ENCODE peak calls at places on chromosomes 6 and 20, in four cellular contexts. Y is activated gamma-delta T cell treated with Interleukin-2 at 50 U/mL for 16 hours, E is adrenal gland, F is GM04504. N is an unnamed sample.

GRCh38 chr6:42038811-42039408 is 11.4 kb upstream of the TAF8 start:
- DNase-seq in Y (no peak), E (no peak), F (no peak), N (no peak)

GRCh38 chr20:31720486-31721407 is 1.9 kb downstream of the BCL2L1 start:
- DNase-seq in Y (peak), E (no peak), F (no peak), N (no peak)

GRCh38 chr6:11043552-11043960 is 549 bp downstream of the ELOVL2 start:
- DNase-seq in Y (no peak), E (no peak), F (no peak), N (no peak)

GRCh38 chr6:30814137-30815084 is 69.9 kb upstream of the DDR1 start:
- DNase-seq in Y (no peak), E (peak), F (no peak), N (peak)

GRCh38 chr6:11822346-11822745 is 43.7 kb upstream of the ADTRP start:
- DNase-seq in Y (no peak), E (no peak), F (no peak), N (no peak)

GRCh38 chr6:37137201-37137880 is 32.6 kb upstream of the PIM1 start:
- DNase-seq in Y (peak), E (peak), F (peak), N (peak)

GRCh38 chr20:32855387-32855786 is 3.3 kb upstream of the EFCAB8 start:
- DNase-seq in Y (no peak), E (no peak), F (no peak), N (no peak)

GRCh38 chr6:155455766-155456165 is at the start of gene NOX3:
- DNase-seq in Y (no peak), E (no peak), F (no peak), N (no peak)

GRCh38 chr20:58647814-58648501 is 3.1 kb upstream of the STX16 start:
- DNase-seq in Y (no peak), E (peak), F (peak), N (no peak)

GRCh38 chr6:157050537-157051280 is 272.6 kb downstream of the TMEM242 start:
- DNase-seq in Y (no peak), E (no peak), F (no peak), N (no peak)

GRCh38 chr20:7490288-7490687 is 450.0 kb downstream of the HAO1 start:
- DNase-seq in Y (no peak), E (no peak), F (no peak), N (no peak)

GRCh38 chr6:106634565-106634964 is 5.2 kb downstream of the QRSL1 start:
- DNase-seq in Y (no peak), E (no peak), F (no peak), N (no peak)

GRCh38 chr20:47256665-47257236 is 99.7 kb downstream of the ZMYND8 start:
- DNase-seq in Y (no peak), E (no peak), F (no peak), N (no peak)

GRCh38 chr6:158060447-158061360 is 79.0 kb downstream of the SYNJ2 start:
- DNase-seq in Y (no peak), E (peak), F (peak), N (no peak)

GRCh38 chr6:102197211-102197610 is 803.7 kb downstream of the GRIK2 start:
- DNase-seq in Y (no peak), E (no peak), F (no peak), N (no peak)

GRCh38 chr20:3248167-3248992 is 9.4 kb upstream of the SLC4A11 start:
- DNase-seq in Y (no peak), E (peak), F (no peak), N (no peak)

GRCh38 chr6:5569491-5569890 is 308.2 kb downstream of the FARS2 start:
- DNase-seq in Y (no peak), E (no peak), F (no peak), N (no peak)

GRCh38 chr6:99613705-99614429 is 7.2 kb downstream of the PRDM13 start:
- DNase-seq in Y (no peak), E (no peak), F (no peak), N (no peak)

GRCh38 chr20:37333848-37334318 is 12.1 kb upstream of the SRC start:
- DNase-seq in Y (no peak), E (no peak), F (no peak), N (no peak)

GRCh38 chr6:170151235-170152110 is 139.4 kb downstream of the DLL1 start:
- DNase-seq in Y (no peak), E (no peak), F (no peak), N (no peak)

GRCh38 chr20:53334861-53335260 is 258.8 kb downstream of the ZNF217 start:
- DNase-seq in Y (no peak), E (no peak), F (no peak), N (no peak)

GRCh38 chr6:159098636-159099106 is 53.9 kb upstream of the TAGAP start:
- DNase-seq in Y (peak), E (peak), F (no peak), N (no peak)

GRCh38 chr6:90168693-90169131 is 127.9 kb downstream of the BACH2 start:
- DNase-seq in Y (no peak), E (no peak), F (no peak), N (peak)

GRCh38 chr6:134420638-134421181 is 102.8 kb upstream of the SGK1 start:
- DNase-seq in Y (no peak), E (no peak), F (no peak), N (peak)